ENCODE peak calls at places on chromosomes 6 and 20, in seven cellular contexts. B is GM13977, J is WERI-Rb-1, G is ovary, Y is thyroid gland, D is mesothelial cell of epicardium, W is CD14-positive monocyte. T is an unnamed sample.

GRCh38 chr6:132298344-132298949 is 102.8 kb downstream of the MOXD1 start:
- DNase-seq in Y (peak), B (peak), G (no peak), D (peak), J (peak), W (no peak), T (peak)

GRCh38 chr6:28311139-28311823 is 24.7 kb downstream of the ZSCAN31 start:
- DNase-seq in Y (no peak), W (no peak), G (no peak), J (peak), D (no peak), B (no peak), T (no peak)

GRCh38 chr6:126396131-126396530 is 56.2 kb downstream of the CENPW start:
- DNase-seq in D (no peak), W (no peak), Y (no peak), B (no peak), G (no peak), J (no peak), T (no peak)

GRCh38 chr20:4073852-4074741 is 58.7 kb upstream of the RNF24 start:
- DNase-seq in G (no peak), Y (no peak), D (no peak), B (no peak), J (no peak), W (no peak), T (no peak)

GRCh38 chr20:3233991-3234498 is 4.9 kb downstream of the SLC4A11 start:
- DNase-seq in J (no peak), B (no peak), G (no peak), D (no peak), W (no peak), Y (no peak), T (no peak)

GRCh38 chr6:109237082-109237985 is 142.0 kb downstream of the CEP57L1 start:
- DNase-seq in W (peak), G (no peak), D (no peak), B (no peak), J (no peak), Y (no peak), T (peak)

GRCh38 chr20:51424270-51425041 is 118.1 kb downstream of the NFATC2 start:
- DNase-seq in W (no peak), D (no peak), J (no peak), B (no peak), G (no peak), Y (peak), T (peak)

GRCh38 chr6:126302191-126302590 is 37.7 kb upstream of the CENPW start:
- DNase-seq in Y (no peak), B (no peak), G (no peak), D (no peak), J (no peak), W (no peak), T (no peak)

GRCh38 chr20:50358166-50358565 is 152.0 kb upstream of the PTPN1 start:
- DNase-seq in B (no peak), J (no peak), Y (no peak), D (no peak), W (no peak), G (no peak), T (no peak)

GRCh38 chr20:34260208-34260942 is 19.2 kb downstream of the ASIP start:
- DNase-seq in G (no peak), D (no peak), W (no peak), Y (no peak), B (no peak), J (no peak), T (no peak)

GRCh38 chr6:84278311-84278710 is 50.9 kb upstream of the CEP162 start:
- DNase-seq in D (no peak), Y (no peak), B (no peak), J (no peak), W (no peak), G (no peak), T (no peak)

GRCh38 chr20:50083034-50083433 is 29.9 kb downstream of the UBE2V1 start:
- DNase-seq in D (no peak), Y (no peak), G (no peak), J (no peak), W (no peak), B (no peak), T (no peak)

GRCh38 chr20:59751075-59751711 is 146.9 kb downstream of the PHACTR3 start:
- DNase-seq in B (peak), Y (peak), G (peak), W (peak), J (peak), D (peak), T (peak)

GRCh38 chr6:163311830-163312229 is 102.7 kb upstream of the QKI start:
- DNase-seq in Y (no peak), W (no peak), D (no peak), J (no peak), G (no peak), B (no peak), T (no peak)

GRCh38 chr20:47501483-47502270 is at the start of gene NCOA3:
- DNase-seq in J (peak), W (peak), Y (peak), B (peak), D (peak), G (peak), T (peak)

GRCh38 chr6:147651249-147652063 is 143.0 kb downstream of the SAMD5 start:
- DNase-seq in J (peak), B (no peak), G (no peak), D (no peak), W (no peak), Y (peak), T (no peak)

GRCh38 chr6:27630727-27631613 is 158.1 kb upstream of the ZNF184 start:
- DNase-seq in G (peak), J (peak), Y (peak), B (peak), D (peak), W (no peak), T (peak)

GRCh38 chr6:116971959-116972358 is 94.9 kb downstream of the RFX6 start:
- DNase-seq in G (no peak), W (no peak), Y (peak), B (peak), J (peak), D (no peak), T (peak)

GRCh38 chr6:33980176-33980805 is 165.6 kb downstream of the GRM4 start:
- DNase-seq in D (no peak), W (peak), J (peak), Y (no peak), B (no peak), G (no peak), T (no peak)

GRCh38 chr6:163356324-163356723 is 58.2 kb upstream of the QKI start:
- DNase-seq in J (no peak), B (no peak), Y (peak), D (no peak), W (peak), G (no peak), T (peak)

GRCh38 chr20:59149678-59150504 is 13.7 kb upstream of the ZNF831 start:
- DNase-seq in D (no peak), W (no peak), Y (peak), G (no peak), B (no peak), J (no peak), T (peak)

GRCh38 chr6:138691595-138692057 is 81.9 kb upstream of the CCDC28A start:
- DNase-seq in G (no peak), W (no peak), D (no peak), Y (peak), J (no peak), B (no peak), T (peak)

GRCh38 chr6:158853072-158853871 is 34.1 kb upstream of the EZR start:
- DNase-seq in J (peak), D (peak), Y (peak), B (peak), G (peak), W (peak), T (peak)

GRCh38 chr6:79630883-79631799 is at the start of gene SH3BGRL2:
- DNase-seq in W (peak), J (peak), D (peak), G (peak), Y (peak), B (peak), T (peak)

GRCh38 chr6:125793280-125793679 is 2.5 kb downstream of the NCOA7 start:
- DNase-seq in W (no peak), D (no peak), J (no peak), G (no peak), Y (no peak), B (no peak), T (no peak)

GRCh38 chr20:4295226-4295625 is 279.9 kb upstream of the RNF24 start:
- DNase-seq in B (no peak), D (no peak), J (no peak), G (no peak), Y (no peak), W (no peak), T (no peak)

GRCh38 chr6:36997811-36998722 is 7.4 kb upstream of the FGD2 start:
- DNase-seq in B (no peak), G (peak), W (no peak), J (no peak), Y (peak), D (no peak), T (no peak)

GRCh38 chr20:57048027-57048869 is 218.2 kb downstream of the BMP7 start:
- DNase-seq in W (peak), D (peak), B (peak), G (no peak), Y (peak), J (peak), T (peak)
- TF ChIP-seq CTCF in W (peak), D (peak), B (peak), G (no peak), Y (peak), J (peak), T (peak)

GRCh38 chr20:16904751-16905150 is 156.6 kb downstream of the OTOR start:
- DNase-seq in Y (no peak), G (no peak), W (no peak), J (no peak), B (no peak), D (no peak), T (no peak)
- TF ChIP-seq CTCF in Y (no peak), G (no peak), W (no peak), J (peak), B (no peak), D (no peak), T (no peak)

DNA sequence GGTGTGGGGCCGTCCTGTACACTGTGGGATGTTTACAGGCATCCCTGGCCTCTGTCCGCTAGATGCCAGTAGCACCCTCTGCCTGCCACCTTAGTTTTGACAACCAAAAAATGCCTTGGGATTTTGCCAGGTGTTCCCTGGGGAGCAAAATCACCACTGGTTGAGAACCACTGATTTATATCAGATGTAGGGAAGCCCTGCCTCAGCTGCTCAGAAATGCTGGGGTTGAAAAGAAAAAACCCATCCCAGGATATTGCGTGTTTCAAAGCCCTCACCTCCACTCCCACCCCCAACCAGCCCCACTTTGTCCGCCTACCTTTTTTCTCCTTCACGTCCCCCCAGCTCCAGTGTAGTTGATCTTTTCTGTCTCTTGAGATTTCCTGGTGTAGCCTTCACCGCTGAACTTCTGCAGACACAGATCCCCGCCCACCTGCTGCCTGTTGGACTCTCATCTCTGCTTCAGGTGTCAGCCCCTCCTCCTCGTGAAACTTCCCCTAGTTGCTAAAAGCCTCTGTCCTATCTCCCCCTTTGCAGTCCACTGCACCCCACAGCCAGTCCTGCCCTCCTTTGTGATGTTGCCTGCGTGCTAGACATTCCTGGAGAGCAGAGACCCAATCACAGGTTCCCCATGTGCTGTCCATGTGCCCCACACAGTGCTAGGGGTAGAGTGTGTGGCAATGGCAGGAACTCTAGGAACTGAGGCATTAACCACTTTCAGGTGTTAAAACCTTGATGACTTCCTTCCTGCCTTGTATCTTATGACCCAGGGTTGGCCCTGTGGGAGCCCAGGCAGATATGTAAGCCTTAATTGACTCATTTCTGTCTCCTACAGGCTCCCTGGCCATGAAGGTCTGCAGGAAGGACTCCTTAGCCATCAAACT is 98.9 kb downstream of the TBC1D7 start:
- DNase-seq in J (no peak), D (no peak), Y (peak), B (peak), W (no peak), G (no peak), T (peak)
- TF ChIP-seq CTCF in J (peak), D (no peak), Y (peak), B (peak), W (no peak), G (no peak), T (no peak)

DNA sequence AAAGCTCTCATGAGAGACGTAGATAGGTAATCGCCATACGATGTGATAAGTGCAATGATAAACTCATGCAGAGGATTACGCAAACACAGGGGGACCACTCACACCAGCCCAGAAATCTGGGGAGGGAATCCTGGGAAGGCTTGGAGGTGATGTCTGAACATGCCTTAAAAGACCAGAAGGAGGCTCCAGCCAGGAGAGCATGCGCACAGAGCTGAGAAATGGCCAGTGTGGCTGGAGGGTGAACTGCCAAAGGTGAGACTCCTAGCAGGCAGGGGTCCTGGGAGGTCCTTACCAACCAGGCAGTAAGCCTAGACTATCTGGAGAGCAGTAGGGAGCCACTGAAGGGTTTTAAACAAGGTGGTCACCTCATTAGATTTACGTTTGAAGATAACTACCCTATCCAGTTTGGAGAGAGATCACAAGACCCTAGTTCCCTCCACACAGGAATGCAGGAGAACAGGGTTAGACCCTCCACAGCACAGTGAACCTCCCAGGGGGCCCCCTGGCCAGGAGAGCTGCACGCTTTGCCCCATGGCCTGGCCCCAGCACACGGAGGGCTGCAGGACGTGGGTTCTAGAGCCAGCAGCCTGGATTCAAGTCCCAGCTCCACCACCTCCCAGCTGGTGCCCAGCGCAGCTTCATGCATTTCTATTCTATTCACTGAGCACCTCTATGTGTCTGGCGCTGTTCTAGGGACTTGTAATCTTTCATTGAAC is 13.1 kb downstream of the MDFI start:
- DNase-seq in G (no peak), B (no peak), Y (no peak), J (no peak), D (no peak), W (no peak), T (no peak)
- TF ChIP-seq CTCF in G (no peak), B (no peak), Y (no peak), J (no peak), D (no peak), W (no peak), T (no peak)

GRCh38 chr6:87237804-87238203 is 82.4 kb downstream of the ZNF292 start:
- DNase-seq in G (no peak), W (no peak), Y (no peak), J (no peak), D (no peak), B (peak), T (no peak)
- TF ChIP-seq CTCF in G (no peak), W (peak), Y (peak), J (no peak), D (peak), B (peak), T (peak)

GRCh38 chr6:123777554-123777953 is 26.1 kb upstream of the NKAIN2 start:
- DNase-seq in Y (no peak), W (no peak), D (no peak), J (no peak), B (no peak), G (no peak), T (no peak)
- TF ChIP-seq CTCF in Y (no peak), W (no peak), D (no peak), J (no peak), B (peak), G (no peak), T (no peak)

DNA sequence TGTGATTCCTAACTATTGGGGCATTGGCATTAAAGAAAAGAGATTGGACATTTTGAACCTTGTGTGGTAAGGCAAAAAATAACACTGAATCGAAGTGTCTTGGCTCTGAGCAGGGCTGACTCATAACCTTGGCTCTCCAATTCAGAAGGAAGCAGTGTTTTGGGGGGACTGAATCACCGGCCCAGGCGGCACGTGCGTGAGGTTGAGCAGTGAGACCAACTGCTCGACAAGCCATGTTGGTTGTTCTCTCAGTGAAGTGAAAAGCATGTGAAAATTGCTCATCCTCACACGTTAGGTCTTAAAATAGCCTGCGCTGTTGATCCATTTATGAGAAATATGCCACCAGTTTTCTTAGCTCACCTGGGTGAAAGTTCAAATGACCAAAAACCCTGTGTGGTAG is 137.8 kb upstream of the SPACA1 start:
- DNase-seq in J (no peak), G (no peak), B (no peak), Y (no peak), W (no peak), D (no peak), T (peak)
- TF ChIP-seq CTCF in J (no peak), G (no peak), B (no peak), Y (no peak), W (no peak), D (no peak), T (no peak)

DNA sequence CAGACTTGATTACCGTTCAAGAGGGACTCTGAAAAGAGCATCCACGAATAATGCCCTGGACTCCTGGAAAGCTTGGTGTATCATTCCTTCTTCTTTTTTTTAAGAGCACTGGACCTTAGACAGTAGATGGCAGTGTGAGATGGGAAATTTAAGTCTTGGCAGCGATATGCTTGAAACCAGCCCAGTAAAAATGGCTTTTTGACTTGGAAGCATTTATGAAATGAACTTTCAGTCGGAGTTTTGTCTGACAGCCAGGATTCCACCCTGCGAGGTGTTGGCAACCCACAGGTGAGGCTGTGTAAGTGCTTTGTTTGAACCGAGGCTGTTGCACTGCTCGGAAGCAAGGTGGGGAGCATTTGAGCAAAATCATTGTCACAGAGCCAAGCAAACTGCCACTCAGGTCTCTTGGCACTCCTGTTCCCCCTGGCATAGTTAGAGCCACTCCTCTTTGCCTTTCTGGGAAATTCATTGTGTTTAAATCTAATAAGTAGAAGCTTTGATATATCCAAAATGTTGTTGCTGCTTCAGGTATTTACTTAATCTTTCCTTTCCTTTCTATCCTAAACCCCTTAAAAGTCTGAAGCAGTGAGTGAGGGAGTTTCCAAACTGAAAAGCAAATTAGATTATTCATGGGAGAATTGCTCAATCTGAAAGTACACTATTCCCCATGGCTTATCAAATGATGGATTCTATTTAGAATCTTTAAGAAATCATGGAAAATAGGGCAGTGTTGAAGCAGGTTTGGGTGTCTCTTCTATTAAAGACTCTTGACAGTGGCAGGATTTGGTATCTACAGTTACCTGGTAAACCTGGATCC is 272.8 kb upstream of the SLC35B3 start:
- DNase-seq in B (peak), Y (peak), J (peak), D (no peak), W (no peak), G (peak), T (no peak)
- TF ChIP-seq CTCF in B (peak), Y (peak), J (peak), D (no peak), W (peak), G (no peak), T (no peak)

DNA sequence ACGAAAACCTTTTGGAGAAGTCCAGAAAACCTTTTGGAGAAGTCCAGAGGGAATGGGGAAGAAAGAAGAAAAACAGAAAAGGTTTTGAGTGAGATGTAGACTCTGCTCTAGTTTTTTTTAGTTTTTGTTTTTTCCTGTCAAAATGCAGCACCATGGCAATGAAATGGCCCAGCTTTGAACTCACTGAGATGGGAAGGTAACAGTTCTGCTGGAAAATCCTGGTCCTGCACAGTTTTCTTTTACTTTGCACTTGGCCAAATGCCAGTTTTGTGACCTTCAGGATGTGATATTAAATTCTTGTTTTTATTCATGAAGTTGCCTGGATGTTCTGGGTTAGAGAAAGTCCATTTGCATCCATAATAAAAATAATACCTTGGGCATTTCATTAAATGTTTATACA is 145.7 kb downstream of the CFAP61 start:
- DNase-seq in W (no peak), Y (no peak), B (no peak), J (no peak), G (no peak), D (no peak), T (no peak)
- TF ChIP-seq CTCF in W (no peak), Y (no peak), B (no peak), J (no peak), G (no peak), D (no peak), T (no peak)

GRCh38 chr6:136547336-136547735 is 2.9 kb downstream of the MAP7 start:
- DNase-seq in J (no peak), G (no peak), D (no peak), Y (no peak), W (no peak), B (peak), T (no peak)
- TF ChIP-seq CTCF in J (peak), G (no peak), D (peak), Y (peak), W (peak), B (peak), T (peak)

T was measured in activated CD8-positive, alpha-beta T cell treated with anti-CD3 and anti-CD28 coated beads for 36 hours.